ENCODE peak calls at places on chromosome 10, in seven cellular contexts. One of them, this sample, is unnamed.

GRCh38 chr10:11448545-11449244 is 162.8 kb downstream of the USP6NL start:
- DNase-seq in sigmoid colon: no peak
- DNase-seq in lower leg skin: no peak
- DNase-seq in coronary artery: peak
- DNase-seq in GM12865: peak
- DNase-seq in transverse colon: no peak
- DNase-seq in neuronal stem cell: no peak
- DNase-seq in this sample: no peak

GRCh38 chr10:10911471-10911921 is 106.2 kb upstream of the CELF2 start:
- DNase-seq in sigmoid colon: peak
- DNase-seq in lower leg skin: peak
- DNase-seq in coronary artery: peak
- DNase-seq in GM12865: no peak
- DNase-seq in transverse colon: peak
- DNase-seq in neuronal stem cell: peak
- DNase-seq in this sample: no peak

GRCh38 chr10:124998624-124999291 is 56.8 kb downstream of the ZRANB1 start:
- DNase-seq in sigmoid colon: no peak
- DNase-seq in lower leg skin: no peak
- DNase-seq in coronary artery: peak
- DNase-seq in GM12865: no peak
- DNase-seq in transverse colon: peak
- DNase-seq in neuronal stem cell: no peak
- DNase-seq in this sample: no peak

GRCh38 chr10:71815515-71816130 is 35.4 kb downstream of the PSAP start:
- DNase-seq in sigmoid colon: no peak
- DNase-seq in lower leg skin: no peak
- DNase-seq in coronary artery: no peak
- DNase-seq in GM12865: no peak
- DNase-seq in transverse colon: no peak
- DNase-seq in neuronal stem cell: no peak
- DNase-seq in this sample: no peak

GRCh38 chr10:122349758-122350355 is 24.7 kb upstream of the PLEKHA1 start:
- DNase-seq in sigmoid colon: no peak
- DNase-seq in lower leg skin: no peak
- DNase-seq in coronary artery: no peak
- DNase-seq in GM12865: no peak
- DNase-seq in transverse colon: no peak
- DNase-seq in neuronal stem cell: no peak
- DNase-seq in this sample: no peak

GRCh38 chr10:103492655-103493261 is 747 bp upstream of the NEURL1 start:
- DNase-seq in sigmoid colon: no peak
- DNase-seq in lower leg skin: no peak
- DNase-seq in coronary artery: no peak
- DNase-seq in GM12865: no peak
- DNase-seq in transverse colon: no peak
- DNase-seq in neuronal stem cell: no peak
- DNase-seq in this sample: no peak

GRCh38 chr10:73248259-73248724 is 1.2 kb upstream of the DNAJC9 start:
- DNase-seq in sigmoid colon: no peak
- DNase-seq in lower leg skin: no peak
- DNase-seq in coronary artery: no peak
- DNase-seq in GM12865: peak
- DNase-seq in transverse colon: no peak
- DNase-seq in neuronal stem cell: no peak
- DNase-seq in this sample: no peak

GRCh38 chr10:119404719-119405504 is 137.6 kb downstream of the RGS10 start:
- DNase-seq in sigmoid colon: no peak
- DNase-seq in lower leg skin: no peak
- DNase-seq in coronary artery: no peak
- DNase-seq in GM12865: no peak
- DNase-seq in transverse colon: no peak
- DNase-seq in neuronal stem cell: no peak
- DNase-seq in this sample: no peak

GRCh38 chr10:95466450-95466849 is 94.7 kb downstream of the SORBS1 start:
- DNase-seq in sigmoid colon: no peak
- DNase-seq in lower leg skin: no peak
- DNase-seq in coronary artery: no peak
- DNase-seq in GM12865: no peak
- DNase-seq in transverse colon: no peak
- DNase-seq in neuronal stem cell: no peak
- DNase-seq in this sample: peak

DNA sequence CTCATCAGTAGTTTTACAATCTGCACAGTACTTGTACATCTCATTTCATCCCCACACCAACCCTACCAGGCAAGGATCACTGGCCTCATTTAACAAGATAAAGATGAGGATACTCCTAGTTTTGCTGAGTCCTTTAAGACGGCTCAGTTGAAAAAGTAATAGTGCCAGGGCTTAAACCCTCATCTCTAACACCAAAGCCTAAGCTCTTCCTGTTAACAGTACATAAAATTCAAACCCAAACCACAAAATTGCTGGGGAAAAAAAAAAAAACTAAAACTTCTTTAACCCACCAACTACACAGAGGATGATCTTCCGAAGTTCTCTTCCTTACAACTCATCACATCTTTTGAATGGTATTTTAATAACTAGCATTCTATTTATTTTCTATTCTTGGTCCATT is 1.3 kb downstream of the SAR1A start:
- DNase-seq in sigmoid colon: no peak
- DNase-seq in lower leg skin: no peak
- DNase-seq in coronary artery: no peak
- DNase-seq in GM12865: no peak
- DNase-seq in transverse colon: no peak
- DNase-seq in neuronal stem cell: no peak
- DNase-seq in this sample: peak
- H3K4me3 ChIP-seq in sigmoid colon: peak
- H3K4me3 ChIP-seq in lower leg skin: peak
- H3K4me3 ChIP-seq in coronary artery: peak
- H3K4me3 ChIP-seq in GM12865: peak
- H3K4me3 ChIP-seq in transverse colon: peak
- H3K4me3 ChIP-seq in neuronal stem cell: peak
- H3K4me3 ChIP-seq in this sample: peak

DNA sequence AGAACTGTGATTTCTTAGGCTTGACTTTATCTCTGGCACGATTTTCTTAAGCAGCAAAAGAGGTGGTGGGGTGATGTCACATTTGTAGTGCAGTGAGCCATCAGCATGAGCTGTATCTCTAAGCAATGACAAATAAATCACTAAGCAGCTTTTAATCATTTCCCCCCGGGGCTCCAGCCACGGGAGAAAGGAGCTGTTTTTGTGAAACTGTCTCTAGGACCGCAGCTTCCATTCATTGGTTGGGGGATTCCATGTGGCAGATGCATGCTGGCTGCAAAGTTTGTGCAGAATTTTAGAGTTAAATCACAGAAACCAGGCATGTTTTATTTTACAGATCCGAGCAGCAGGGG is 458 bp downstream of the KIAA1217 start:
- DNase-seq in sigmoid colon: no peak
- DNase-seq in lower leg skin: peak
- DNase-seq in coronary artery: no peak
- DNase-seq in GM12865: peak
- DNase-seq in transverse colon: no peak
- DNase-seq in neuronal stem cell: no peak
- DNase-seq in this sample: no peak
- H3K4me3 ChIP-seq in sigmoid colon: peak
- H3K4me3 ChIP-seq in lower leg skin: no peak
- H3K4me3 ChIP-seq in coronary artery: peak
- H3K4me3 ChIP-seq in GM12865: peak
- H3K4me3 ChIP-seq in transverse colon: peak
- H3K4me3 ChIP-seq in neuronal stem cell: peak
- H3K4me3 ChIP-seq in this sample: no peak

GRCh38 chr10:61869772-61870520 is 31.6 kb upstream of the ARID5B start:
- DNase-seq in sigmoid colon: no peak
- DNase-seq in lower leg skin: no peak
- DNase-seq in coronary artery: no peak
- DNase-seq in GM12865: no peak
- DNase-seq in transverse colon: no peak
- DNase-seq in neuronal stem cell: no peak
- DNase-seq in this sample: no peak
- H3K4me3 ChIP-seq in sigmoid colon: no peak
- H3K4me3 ChIP-seq in lower leg skin: no peak
- H3K4me3 ChIP-seq in coronary artery: no peak
- H3K4me3 ChIP-seq in GM12865: no peak
- H3K4me3 ChIP-seq in transverse colon: peak
- H3K4me3 ChIP-seq in neuronal stem cell: no peak
- H3K4me3 ChIP-seq in this sample: no peak

DNA sequence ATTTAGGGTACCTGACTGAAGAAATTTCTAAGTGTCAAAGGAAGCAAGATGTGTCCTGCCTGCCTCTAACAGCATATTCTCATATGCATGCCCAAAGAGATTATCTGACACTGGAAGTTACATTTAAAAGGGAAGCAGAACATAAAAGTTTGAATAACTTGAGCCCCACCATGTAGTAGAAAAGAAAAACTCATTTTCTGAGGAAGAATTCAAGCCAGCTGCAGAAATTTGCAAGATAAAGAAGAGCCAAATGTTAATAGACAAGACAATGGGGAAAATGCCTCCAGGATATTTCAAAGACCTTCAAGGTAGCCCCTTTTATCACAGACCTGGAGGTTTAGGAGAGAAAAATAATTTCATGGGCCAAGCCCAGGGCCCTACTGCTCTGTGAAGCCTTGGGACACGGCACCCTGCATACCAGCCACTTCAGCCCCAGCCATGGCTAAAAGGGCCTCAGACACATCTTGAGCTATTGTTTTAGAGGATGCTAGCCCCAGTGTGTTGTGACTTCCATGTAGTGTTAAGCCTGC is 18.4 kb upstream of the AKR1C1 start:
- DNase-seq in sigmoid colon: no peak
- DNase-seq in lower leg skin: no peak
- DNase-seq in coronary artery: no peak
- DNase-seq in GM12865: no peak
- DNase-seq in transverse colon: no peak
- DNase-seq in neuronal stem cell: no peak
- DNase-seq in this sample: no peak
- H3K4me3 ChIP-seq in sigmoid colon: no peak
- H3K4me3 ChIP-seq in lower leg skin: no peak
- H3K4me3 ChIP-seq in coronary artery: no peak
- H3K4me3 ChIP-seq in GM12865: no peak
- H3K4me3 ChIP-seq in transverse colon: no peak
- H3K4me3 ChIP-seq in neuronal stem cell: no peak
- H3K4me3 ChIP-seq in this sample: no peak

DNA sequence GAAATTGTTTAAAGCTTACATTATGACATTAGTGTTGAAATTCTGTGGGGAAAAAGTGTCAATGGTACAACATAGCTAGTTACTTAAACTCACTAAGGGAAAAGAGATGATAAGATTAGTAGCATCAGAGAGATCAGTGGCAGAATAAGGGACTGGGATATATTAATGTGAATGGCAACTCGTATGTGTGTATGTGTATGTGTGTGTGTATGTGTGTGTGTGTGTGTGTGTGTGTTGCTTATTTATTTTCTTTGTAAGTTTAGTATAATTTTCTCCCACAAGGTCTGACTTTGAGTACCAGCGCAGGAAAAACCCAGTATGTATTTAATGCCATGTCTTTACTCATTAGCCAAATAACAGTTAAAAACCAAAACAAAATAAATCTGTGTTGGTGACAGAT is 256.1 kb downstream of the ARHGAP21 start:
- DNase-seq in sigmoid colon: no peak
- DNase-seq in lower leg skin: no peak
- DNase-seq in coronary artery: no peak
- DNase-seq in GM12865: no peak
- DNase-seq in transverse colon: no peak
- DNase-seq in neuronal stem cell: no peak
- DNase-seq in this sample: no peak
- H3K4me3 ChIP-seq in sigmoid colon: no peak
- H3K4me3 ChIP-seq in lower leg skin: no peak
- H3K4me3 ChIP-seq in coronary artery: no peak
- H3K4me3 ChIP-seq in GM12865: no peak
- H3K4me3 ChIP-seq in transverse colon: peak
- H3K4me3 ChIP-seq in neuronal stem cell: no peak
- H3K4me3 ChIP-seq in this sample: no peak

DNA sequence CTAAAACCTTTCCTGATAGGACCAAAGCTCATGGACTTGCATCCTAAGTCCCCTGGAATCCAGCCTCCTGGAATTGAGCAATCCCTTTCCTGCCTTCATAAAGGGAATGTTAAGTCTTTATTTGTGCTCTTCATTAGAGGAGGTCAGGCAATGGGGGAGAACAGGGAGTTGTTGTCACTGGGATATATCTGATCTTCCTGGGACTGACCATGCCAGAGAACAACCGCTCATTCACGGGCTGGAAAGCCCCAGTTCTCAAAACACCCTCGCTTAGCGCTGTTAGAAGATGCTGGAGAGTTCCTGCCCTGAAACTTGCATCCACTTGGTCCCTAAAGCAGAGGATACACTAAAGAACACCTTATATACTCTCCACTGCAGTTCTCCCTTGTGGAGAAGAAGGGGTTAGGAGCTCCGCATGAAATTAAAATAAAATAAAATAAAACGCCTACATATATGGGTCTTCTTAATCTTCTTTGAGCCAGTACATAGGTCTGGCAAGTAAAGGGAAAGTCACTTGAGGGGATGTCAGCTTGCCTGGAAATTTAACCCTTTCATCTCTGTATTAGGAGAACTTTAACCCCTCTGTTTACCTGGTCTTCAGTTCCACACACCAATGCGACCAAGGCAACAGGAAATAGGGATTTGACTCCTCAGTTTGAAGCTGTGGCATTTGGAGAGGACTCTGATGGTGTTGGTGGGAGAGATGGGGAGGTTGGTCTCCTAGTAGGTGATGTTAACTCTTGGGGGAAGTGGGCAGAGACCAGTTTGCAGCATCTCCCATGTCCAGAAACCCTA is 1.2 kb downstream of the SORCS1 start:
- DNase-seq in sigmoid colon: peak
- DNase-seq in lower leg skin: peak
- DNase-seq in coronary artery: no peak
- DNase-seq in GM12865: no peak
- DNase-seq in transverse colon: no peak
- DNase-seq in neuronal stem cell: peak
- DNase-seq in this sample: no peak
- H3K4me3 ChIP-seq in sigmoid colon: peak
- H3K4me3 ChIP-seq in lower leg skin: no peak
- H3K4me3 ChIP-seq in coronary artery: peak
- H3K4me3 ChIP-seq in GM12865: no peak
- H3K4me3 ChIP-seq in transverse colon: no peak
- H3K4me3 ChIP-seq in neuronal stem cell: no peak
- H3K4me3 ChIP-seq in this sample: no peak

DNA sequence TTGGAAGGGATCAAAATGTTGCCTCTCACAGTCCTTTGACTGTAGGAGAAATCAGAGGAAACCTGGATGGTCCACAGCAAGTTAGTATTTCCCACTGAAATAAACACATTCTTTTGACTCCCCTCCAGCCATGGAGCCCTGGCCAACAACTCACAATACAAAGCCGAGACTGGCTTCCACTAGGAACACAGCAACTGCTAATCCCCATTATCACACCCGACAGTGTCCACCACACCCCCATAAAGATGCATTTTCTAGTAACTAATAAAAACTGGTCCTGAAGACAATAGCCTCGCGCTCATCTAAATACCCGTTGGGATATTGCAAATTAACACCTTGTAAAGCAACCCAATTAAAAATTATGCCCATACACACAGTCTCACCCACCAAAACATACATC is 768 bp upstream of the MACROH2A2 start:
- DNase-seq in sigmoid colon: no peak
- DNase-seq in lower leg skin: no peak
- DNase-seq in coronary artery: no peak
- DNase-seq in GM12865: no peak
- DNase-seq in transverse colon: no peak
- DNase-seq in neuronal stem cell: no peak
- DNase-seq in this sample: no peak
- H3K4me3 ChIP-seq in sigmoid colon: peak
- H3K4me3 ChIP-seq in lower leg skin: no peak
- H3K4me3 ChIP-seq in coronary artery: peak
- H3K4me3 ChIP-seq in GM12865: no peak
- H3K4me3 ChIP-seq in transverse colon: peak
- H3K4me3 ChIP-seq in neuronal stem cell: peak
- H3K4me3 ChIP-seq in this sample: no peak

GRCh38 chr10:91298224-91298862 is 77.9 kb downstream of the PCGF5 start:
- DNase-seq in sigmoid colon: peak
- DNase-seq in lower leg skin: peak
- DNase-seq in coronary artery: no peak
- DNase-seq in GM12865: peak
- DNase-seq in transverse colon: peak
- DNase-seq in neuronal stem cell: peak
- DNase-seq in this sample: peak
- H3K4me3 ChIP-seq in sigmoid colon: peak
- H3K4me3 ChIP-seq in lower leg skin: peak
- H3K4me3 ChIP-seq in coronary artery: peak
- H3K4me3 ChIP-seq in GM12865: peak
- H3K4me3 ChIP-seq in transverse colon: peak
- H3K4me3 ChIP-seq in neuronal stem cell: no peak
- H3K4me3 ChIP-seq in this sample: peak